ENCODE peak calls at places on chromosomes 3 and 15, in five cellular contexts. Y, N, W, M and F are unnamed samples.

GRCh38 chr15:89628791-89629715 is 26.2 kb downstream of the KIF7 start:
- DNase-seq in M (no peak), N (no peak), Y (no peak), W (no peak), F (no peak)

GRCh38 chr3:69090021-69090420 is 5.3 kb downstream of the ARL6IP5 start:
- DNase-seq in W (no peak), N (no peak), M (no peak), Y (no peak), F (no peak)

GRCh38 chr15:69834256-69834655 is 263.5 kb downstream of the TLE3 start:
- DNase-seq in Y (no peak), N (no peak), M (no peak), W (no peak), F (no peak)

GRCh38 chr3:99909714-99910508 is 92.2 kb downstream of the CMSS1 start:
- DNase-seq in N (no peak), W (no peak), M (no peak), Y (no peak), F (no peak)

GRCh38 chr15:69855172-69855562 is 242.6 kb downstream of the TLE3 start:
- DNase-seq in N (no peak), W (no peak), M (no peak), Y (no peak), F (no peak)

GRCh38 chr15:67103021-67103420 is 37.6 kb downstream of the SMAD3 start:
- DNase-seq in N (no peak), W (no peak), M (no peak), Y (no peak), F (no peak)

GRCh38 chr3:14148041-14148985 is 23.5 kb downstream of the TMEM43 start:
- DNase-seq in M (peak; percentile 37), Y (peak; percentile 58), W (no peak), N (no peak), F (no peak)

GRCh38 chr3:138768126-138768525 is 66.6 kb downstream of the PIK3CB start:
- DNase-seq in N (no peak), Y (no peak), W (no peak), M (no peak), F (no peak)

GRCh38 chr3:110318108-110318507 is 753.5 kb upstream of the NECTIN3 start:
- DNase-seq in M (no peak), N (no peak), Y (no peak), W (no peak), F (no peak)

DNA sequence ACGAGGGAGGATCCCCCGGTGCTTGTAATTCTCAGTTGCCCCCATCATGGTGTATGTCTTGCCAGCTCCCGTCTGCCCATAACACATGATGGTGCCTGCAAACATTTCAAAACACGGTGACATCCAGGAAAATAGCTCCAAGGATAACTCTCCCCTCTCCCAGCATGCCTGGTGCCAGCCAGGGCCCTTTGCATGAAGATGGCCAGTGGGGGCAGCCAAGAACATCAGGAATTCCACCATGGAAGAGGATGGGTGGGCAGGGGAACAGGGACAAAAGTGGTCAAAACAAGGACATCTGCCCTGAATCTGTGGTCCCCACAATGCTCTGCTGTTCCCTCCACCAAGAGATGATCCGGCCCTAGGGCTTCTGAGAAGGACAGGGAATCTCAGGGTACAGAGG is 9.0 kb downstream of the KIF9 start:
- DNase-seq in Y (no peak), N (no peak), M (no peak), W (no peak), F (no peak)
- H3K36me3 ChIP-seq in Y (no peaks in the 10 kb centered on the region), N (no peaks in the 10 kb centered on the region), M (no peaks in the 10 kb centered on the region), W (no peaks in the 10 kb centered on the region), F (no peaks in the 10 kb centered on the region)

GRCh38 chr15:94445529-94446160 is 214.3 kb downstream of the MCTP2 start:
- DNase-seq in M (no peak), Y (no peak), W (no peak), N (no peak), F (no peak)
- H3K36me3 ChIP-seq in M (no peaks in the 10 kb centered on the region), Y (no peaks in the 10 kb centered on the region), W (no peaks in the 10 kb centered on the region), N (peaks cover 2% of the 10 kb centered on the region), F (no peaks in the 10 kb centered on the region)

GRCh38 chr15:100614918-100615317 is 12.5 kb downstream of the ASB7 start:
- DNase-seq in Y (no peak), N (no peak), M (no peak), W (no peak), F (no peak)

GRCh38 chr15:100612539-100612938 is 10.2 kb downstream of the ASB7 start:
- DNase-seq in M (no peak), W (no peak), N (no peak), Y (no peak), F (no peak)

GRCh38 chr15:100614336-100614735 is 11.9 kb downstream of the ASB7 start:
- DNase-seq in M (no peak), N (no peak), W (no peak), Y (no peak), F (no peak)

GRCh38 chr15:100616700-100617099 is 14.3 kb downstream of the ASB7 start:
- DNase-seq in W (no peak), Y (no peak), N (no peak), M (no peak), F (no peak)

DNA sequence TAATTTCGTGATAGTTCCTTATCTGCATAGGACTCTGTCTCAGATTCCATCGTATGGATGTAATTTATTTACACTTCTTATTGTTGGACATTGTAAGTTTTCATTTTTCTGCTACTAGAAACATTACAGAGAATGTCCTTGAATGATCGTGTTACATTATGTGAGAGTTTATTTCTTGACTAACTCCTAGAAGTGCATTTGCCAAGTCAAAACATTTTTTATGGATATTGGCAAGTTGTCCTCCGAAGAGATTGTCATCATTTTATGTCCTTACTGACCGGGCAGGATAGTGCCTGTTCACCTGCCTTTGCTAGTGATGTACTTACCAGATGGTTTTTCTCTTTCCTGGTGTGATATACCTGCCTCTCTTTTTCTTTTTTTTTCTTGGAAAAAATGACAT is 13.4 kb downstream of the ASB7 start:
- DNase-seq in M (no peak), W (no peak), Y (no peak), N (no peak), F (no peak)
- H3K36me3 ChIP-seq in M (no peaks in the 10 kb centered on the region), W (peaks cover 62% of the 10 kb centered on the region), Y (peaks cover 23% of the 10 kb centered on the region), N (peaks cover 24% of the 10 kb centered on the region), F (peaks cover 60% of the 10 kb centered on the region)

GRCh38 chr3:195868336-195868865 is 40.0 kb downstream of the TNK2 start:
- DNase-seq in M (no peak), N (no peak), Y (no peak), W (no peak), F (no peak)

GRCh38 chr3:195865752-195866151 is 42.6 kb downstream of the TNK2 start:
- DNase-seq in W (no peak), N (no peak), Y (no peak), M (no peak), F (no peak)

GRCh38 chr3:195868866-195869412 is 39.4 kb downstream of the TNK2 start:
- DNase-seq in N (no peak), W (no peak), M (no peak), Y (no peak), F (no peak)

GRCh38 chr3:195867631-195868335 is 40.6 kb downstream of the TNK2 start:
- DNase-seq in W (no peak), N (no peak), Y (no peak), M (no peak), F (no peak)

GRCh38 chr3:195866686-195867511 is 41.5 kb downstream of the TNK2 start:
- DNase-seq in N (no peak), Y (no peak), M (no peak), W (no peak), F (no peak)
- H3K36me3 ChIP-seq in N (peaks cover 7% of the 10 kb centered on the region), Y (peaks cover 54% of the 10 kb centered on the region), M (no peaks in the 10 kb centered on the region), W (peaks cover 11% of the 10 kb centered on the region), F (peaks cover 55% of the 10 kb centered on the region)

GRCh38 chr15:57234156-57234555 is 142.1 kb upstream of the CGNL1 start:
- DNase-seq in N (no peak), Y (no peak), M (no peak), W (no peak), F (no peak)
- H3K36me3 ChIP-seq in N (no peaks in the 10 kb centered on the region), Y (peaks cover 23% of the 10 kb centered on the region), M (no peaks in the 10 kb centered on the region), W (peaks cover 74% of the 10 kb centered on the region), F (peaks cover 20% of the 10 kb centered on the region)

GRCh38 chr15:44713006-44713966 is 2.0 kb downstream of the B2M start:
- DNase-seq in M (no peak), Y (no peak), N (peak; percentile 21), W (no peak), F (no peak)
- H3K36me3 ChIP-seq in M (no peaks in the 10 kb centered on the region), Y (peaks cover 31% of the 10 kb centered on the region), N (peaks cover 42% of the 10 kb centered on the region), W (peaks cover 32% of the 10 kb centered on the region), F (peaks cover 61% of the 10 kb centered on the region)

GRCh38 chr15:60349589-60349988 is 48.2 kb downstream of the ANXA2 start:
- DNase-seq in Y (no peak), N (no peak), M (no peak), W (no peak), F (no peak)
- H3K36me3 ChIP-seq in Y (peaks cover 88% of the 10 kb centered on the region), N (peaks cover 10% of the 10 kb centered on the region), M (no peaks in the 10 kb centered on the region), W (no peaks in the 10 kb centered on the region), F (peaks cover 70% of the 10 kb centered on the region)

DNA sequence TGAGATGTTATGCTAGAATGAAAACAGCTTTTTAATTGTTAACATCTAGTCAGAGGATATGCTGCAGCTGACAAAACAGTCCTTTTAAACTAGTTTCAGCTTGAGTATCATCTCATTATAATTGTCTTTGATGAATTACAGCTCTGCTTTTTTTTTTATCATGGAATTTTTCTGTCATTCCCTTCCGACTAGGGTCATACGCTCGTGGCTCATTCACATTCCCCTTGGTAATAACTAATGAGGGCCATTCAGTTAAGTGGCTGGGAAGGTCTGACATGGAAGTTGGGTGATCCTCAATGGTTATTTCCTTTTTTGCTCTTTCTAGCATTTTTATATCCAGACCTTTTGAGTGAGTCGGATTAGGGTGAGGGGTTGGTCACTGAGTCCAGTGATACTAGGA is 77.0 kb downstream of the PGPEP1L start:
- DNase-seq in Y (no peak), W (no peak), N (no peak), M (no peak), F (no peak)
- H3K36me3 ChIP-seq in Y (peaks cover 60% of the 10 kb centered on the region), W (peaks cover 100% of the 10 kb centered on the region), N (peaks cover 17% of the 10 kb centered on the region), M (no peaks in the 10 kb centered on the region), F (no peaks in the 10 kb centered on the region)

GRCh38 chr3:53230041-53230621 is 25.7 kb downstream of the TKT start:
- DNase-seq in N (no peak), M (no peak), Y (no peak), W (no peak), F (no peak)

GRCh38 chr3:53229606-53230005 is 26.2 kb downstream of the TKT start:
- DNase-seq in N (no peak), M (no peak), Y (no peak), W (no peak), F (no peak)

GRCh38 chr3:53230789-53231188 is 25.0 kb downstream of the TKT start:
- DNase-seq in M (no peak), Y (no peak), W (no peak), N (no peak), F (no peak)

GRCh38 chr3:53232641-53233377 is 23.0 kb downstream of the TKT start:
- DNase-seq in W (no peak), N (no peak), Y (no peak), M (no peak), F (no peak)

GRCh38 chr3:53231532-53232511 is 24.0 kb downstream of the TKT start:
- DNase-seq in N (no peak), W (no peak), M (peak; percentile 13), Y (no peak), F (no peak)
- H3K36me3 ChIP-seq in N (peaks cover 38% of the 10 kb centered on the region), W (peaks cover 99% of the 10 kb centered on the region), M (no peaks in the 10 kb centered on the region), Y (peaks cover 88% of the 10 kb centered on the region), F (peaks cover 84% of the 10 kb centered on the region)